ENCODE peak calls at places on chromosome 10, in seven cellular contexts. G, Y, L, N, J, M and X are unnamed samples.

GRCh38 chr10:100872034-100872791 is 40.5 kb upstream of the SLF2 start:
- DNase-seq in G (no peak), Y (peak; percentile 61), L (peak; percentile 67), N (no peak), J (peak; percentile 14), M (peak; percentile 32), X (peak; percentile 68)

GRCh38 chr10:11870461-11870780 is 47.3 kb downstream of the PROSER2 start:
- DNase-seq in G (no peak), Y (no peak), L (no peak), N (no peak), J (no peak), M (no peak), X (no peak)

GRCh38 chr10:20892796-20893195 is 4.3 kb downstream of the NEBL start:
- DNase-seq in G (no peak), Y (no peak), L (no peak), N (no peak), J (no peak), M (no peak), X (no peak)

GRCh38 chr10:69647819-69648218 is 17.8 kb downstream of the FAM241B start:
- DNase-seq in G (no peak), Y (no peak), L (no peak), N (no peak), J (no peak), M (no peak), X (no peak)

GRCh38 chr10:132528064-132528800 is 9.4 kb upstream of the INPP5A start:
- DNase-seq in G (peak; percentile 28), Y (no peak), L (no peak), N (peak; percentile 12), J (no peak), M (no peak), X (no peak)

GRCh38 chr10:67935223-67935622 is 50.8 kb downstream of the SIRT1 start:
- DNase-seq in G (no peak), Y (no peak), L (no peak), N (no peak), J (no peak), M (no peak), X (no peak)

GRCh38 chr10:58675321-58675720 is 162.6 kb downstream of the BICC1 start:
- DNase-seq in G (no peak), Y (no peak), L (no peak), N (no peak), J (no peak), M (no peak), X (no peak)

GRCh38 chr10:96124230-96125141 is 5.6 kb upstream of the ZNF518A start:
- DNase-seq in G (peak; percentile 64), Y (peak; percentile 29), L (peak; percentile 61), N (no peak), J (no peak), M (peak; percentile 67), X (peak; percentile 61)

GRCh38 chr10:4790922-4791321 is 35.1 kb upstream of the AKR1E2 start:
- DNase-seq in G (no peak), Y (no peak), L (no peak), N (no peak), J (no peak), M (no peak), X (no peak)

GRCh38 chr10:97034958-97035769 is 150.6 kb downstream of the SLIT1 start:
- DNase-seq in G (no peak), Y (no peak), L (no peak), N (no peak), J (no peak), M (no peak), X (no peak)

GRCh38 chr10:21369697-21370096 is 155.8 kb downstream of the SKIDA1 start:
- DNase-seq in G (no peak), Y (no peak), L (peak; percentile 22), N (no peak), J (no peak), M (no peak), X (no peak)

GRCh38 chr10:90023950-90024349 is 322.6 kb downstream of the KIF20B start:
- DNase-seq in G (no peak), Y (no peak), L (no peak), N (no peak), J (no peak), M (no peak), X (no peak)

GRCh38 chr10:3419719-3420495 is 247.3 kb upstream of the PITRM1 start:
- DNase-seq in G (no peak), Y (no peak), L (no peak), N (no peak), J (peak; percentile 3), M (no peak), X (peak; percentile 74)

GRCh38 chr10:72087969-72088878 is at the start of gene SPOCK2:
- DNase-seq in G (peak; percentile 61), Y (no peak), L (no peak), N (no peak), J (peak; percentile 86), M (no peak), X (peak; percentile 43)

GRCh38 chr10:100340948-100341847 is 5.8 kb upstream of the SCD start:
- DNase-seq in G (peak; percentile 68), Y (no peak), L (no peak), N (peak; percentile 25), J (no peak), M (no peak), X (no peak)

GRCh38 chr10:104259999-104260774 is 5.5 kb downstream of the GSTO1 start:
- DNase-seq in G (no peak), Y (no peak), L (peak; percentile 45), N (no peak), J (no peak), M (no peak), X (no peak)

GRCh38 chr10:17605936-17606335 is 11.2 kb downstream of the HACD1 start:
- DNase-seq in G (no peak), Y (no peak), L (no peak), N (no peak), J (no peak), M (no peak), X (no peak)

GRCh38 chr10:58588673-58589265 is 76.1 kb downstream of the BICC1 start:
- DNase-seq in G (no peak), Y (no peak), L (peak; percentile 18), N (no peak), J (no peak), M (peak; percentile 25), X (no peak)

GRCh38 chr10:93384006-93384405 is 98.1 kb downstream of the MYOF start:
- DNase-seq in G (no peak), Y (no peak), L (no peak), N (no peak), J (no peak), M (no peak), X (no peak)

GRCh38 chr10:93390691-93391090 is 91.4 kb downstream of the MYOF start:
- DNase-seq in G (no peak), Y (no peak), L (no peak), N (no peak), J (no peak), M (no peak), X (no peak)

GRCh38 chr10:93392111-93392510 is 90.0 kb downstream of the MYOF start:
- DNase-seq in G (no peak), Y (no peak), L (no peak), N (no peak), J (no peak), M (no peak), X (no peak)

GRCh38 chr10:93383562-93383981 is 98.6 kb downstream of the MYOF start:
- DNase-seq in G (no peak), Y (no peak), L (no peak), N (no peak), J (no peak), M (no peak), X (no peak)

DNA sequence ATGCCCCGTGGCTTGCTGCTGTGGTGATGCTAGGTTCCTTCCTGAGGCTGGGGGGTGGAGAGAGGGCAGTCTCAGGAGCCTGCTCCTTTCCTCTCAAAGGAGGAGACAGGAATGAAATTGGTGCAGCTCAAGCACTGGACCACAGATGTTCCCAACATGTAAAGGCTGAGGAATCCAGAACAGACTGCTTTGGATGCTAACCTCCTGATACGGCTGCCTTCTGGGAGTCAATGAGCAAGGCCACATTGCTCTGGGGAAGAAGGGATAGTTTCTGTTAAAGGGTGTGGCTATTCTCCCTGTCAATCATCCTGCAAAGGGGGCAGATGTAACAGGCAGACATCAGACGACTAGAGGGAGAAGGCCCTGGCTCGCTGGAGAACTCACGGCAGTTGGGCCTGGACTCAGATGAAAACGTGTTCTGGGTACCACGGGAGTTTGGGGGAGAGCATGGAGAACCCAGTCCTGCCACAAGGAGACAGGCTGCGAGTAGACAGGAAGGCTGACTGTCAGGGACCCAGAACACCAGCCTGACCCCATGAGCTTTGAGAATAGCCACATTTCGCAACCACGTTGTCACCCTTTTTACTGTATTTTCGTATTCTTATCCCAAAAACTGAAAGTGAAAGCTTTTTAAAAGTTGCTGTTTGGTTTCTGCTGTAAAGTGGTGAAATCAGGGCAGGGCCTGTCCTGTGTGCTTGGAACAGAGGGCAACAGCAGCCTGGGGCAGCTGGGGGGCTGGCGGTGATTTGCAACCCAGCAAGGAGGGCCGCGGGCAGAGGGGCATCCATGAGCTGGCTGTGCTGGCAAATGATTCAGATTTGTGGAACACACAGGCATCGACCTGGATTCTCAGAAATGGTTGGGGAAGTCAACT is 95.4 kb downstream of the MYOF start:
- DNase-seq in G (peak; percentile 57), Y (no peak), L (no peak), N (peak; percentile 19), J (no peak), M (no peak), X (peak; percentile 17)
- H3K27ac ChIP-seq in G (peak overlapping the region; percentile 82), Y (no peak overlapping the region), L (no peak overlapping the region), N (peak overlapping the region; percentile 78), J (no peak overlapping the region), M (no peak overlapping the region), X (no peak overlapping the region)

GRCh38 chr10:7085913-7086589 is 324.8 kb downstream of the SFMBT2 start:
- DNase-seq in G (no peak), Y (no peak), L (peak; percentile 54), N (no peak), J (no peak), M (no peak), X (no peak)
- H3K27ac ChIP-seq in G (no peak overlapping the region), Y (no peak overlapping the region), L (peak overlapping the region; percentile 48), N (no peak overlapping the region), J (no peak overlapping the region), M (no peak overlapping the region), X (no peak overlapping the region)

GRCh38 chr10:79108728-79109127 is 40.0 kb downstream of the ZMIZ1 start:
- DNase-seq in G (no peak), Y (no peak), L (no peak), N (no peak), J (no peak), M (no peak), X (no peak)
- H3K27ac ChIP-seq in G (no peak overlapping the region), Y (no peak overlapping the region), L (peak overlapping the region; percentile 6), N (peak overlapping the region; percentile 91), J (no peak overlapping the region), M (no peak overlapping the region), X (no peak overlapping the region)

DNA sequence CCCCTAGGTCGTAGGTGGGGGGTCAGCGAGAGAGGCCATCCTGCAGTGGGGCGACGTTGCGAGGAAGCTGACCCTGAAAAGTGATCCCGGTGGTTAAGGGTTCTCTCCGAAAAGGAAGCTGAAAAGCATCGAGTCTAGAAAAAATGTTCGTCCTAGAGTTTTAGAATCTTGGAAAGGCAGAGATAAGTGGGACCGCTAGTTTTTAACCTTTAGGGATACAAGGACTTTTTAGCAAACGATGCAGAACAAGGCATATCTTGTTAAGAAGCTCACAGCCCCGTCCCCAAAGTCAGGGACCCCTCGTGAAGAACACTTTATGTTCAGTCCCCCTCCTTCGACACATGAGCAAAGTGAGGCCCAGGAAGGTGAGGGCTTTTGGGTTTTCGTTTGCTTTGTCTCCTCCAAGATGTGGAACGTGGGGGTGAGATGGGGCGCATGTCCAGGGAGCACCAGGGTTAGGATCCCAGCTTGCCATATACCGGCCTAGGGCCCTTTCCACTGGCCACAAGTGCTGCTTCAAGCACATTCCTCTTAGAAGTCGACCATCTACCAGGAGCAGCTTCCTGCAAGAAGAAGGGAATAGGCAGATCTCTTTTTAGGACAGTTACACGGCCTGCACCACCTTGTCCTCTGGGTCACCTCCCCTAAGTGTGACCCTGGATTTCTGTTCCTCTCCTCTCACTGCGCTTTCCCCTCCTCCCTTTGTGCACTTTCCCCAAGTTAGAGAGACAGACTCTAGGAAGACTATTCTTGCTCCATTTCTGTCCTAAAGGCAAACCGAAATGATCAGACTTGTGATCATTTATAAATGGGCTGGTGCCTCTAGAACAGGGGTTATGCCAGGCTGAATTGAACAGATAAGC is 969 bp downstream of the SLC35G1 start:
- DNase-seq in G (no peak), Y (no peak), L (no peak), N (no peak), J (no peak), M (no peak), X (no peak)
- H3K27ac ChIP-seq in G (peak overlapping the region; percentile 74), Y (no peak overlapping the region), L (no peak overlapping the region), N (peak overlapping the region; percentile 54), J (peak overlapping the region; percentile 40), M (no peak overlapping the region), X (no peak overlapping the region)